ENCODE peak calls at places on chromosome 6, in nine cellular contexts. One of them, this sample, is unnamed.

GRCh38 chr6:132131777-132132176 is 180.6 kb upstream of the CCN2 start:
- DNase-seq in aorta: peak; percentile 81
- DNase-seq in right lobe of liver: no peak
- DNase-seq in Karpas-422: no peak
- DNase-seq in CD8-positive, alpha-beta T cell: no peak
- DNase-seq in hepatocyte: peak; percentile 86
- DNase-seq in mesendoderm: peak; percentile 65
- DNase-seq in IMR-90: peak; percentile 100
- DNase-seq in A549: peak; percentile 35
- DNase-seq in this sample: peak; percentile 74

GRCh38 chr6:140779341-140779740 is 1353.4 kb upstream of the GJE1 start:
- DNase-seq in aorta: no peak
- DNase-seq in right lobe of liver: no peak
- DNase-seq in Karpas-422: no peak
- DNase-seq in CD8-positive, alpha-beta T cell: no peak
- DNase-seq in hepatocyte: no peak
- DNase-seq in mesendoderm: no peak
- DNase-seq in IMR-90: peak; percentile 54
- DNase-seq in A549: no peak
- DNase-seq in this sample: no peak

GRCh38 chr6:113364781-113365545 is 492.2 kb upstream of the MARCKS start:
- DNase-seq in aorta: no peak
- DNase-seq in right lobe of liver: no peak
- DNase-seq in Karpas-422: no peak
- DNase-seq in CD8-positive, alpha-beta T cell: no peak
- DNase-seq in hepatocyte: no peak
- DNase-seq in mesendoderm: peak; percentile 50
- DNase-seq in IMR-90: peak; percentile 62
- DNase-seq in A549: no peak
- DNase-seq in this sample: no peak

GRCh38 chr6:114108119-114109002 is 137.4 kb upstream of the HDAC2 start:
- DNase-seq in aorta: peak; percentile 80
- DNase-seq in right lobe of liver: peak; percentile 66
- DNase-seq in Karpas-422: peak; percentile 79
- DNase-seq in CD8-positive, alpha-beta T cell: peak; percentile 10
- DNase-seq in hepatocyte: peak; percentile 85
- DNase-seq in mesendoderm: peak; percentile 83
- DNase-seq in IMR-90: peak; percentile 68
- DNase-seq in A549: peak; percentile 25
- DNase-seq in this sample: no peak

GRCh38 chr6:26268659-26269402 is 96.2 kb upstream of the BTN3A2 start:
- DNase-seq in aorta: no peak
- DNase-seq in right lobe of liver: no peak
- DNase-seq in Karpas-422: no peak
- DNase-seq in CD8-positive, alpha-beta T cell: no peak
- DNase-seq in hepatocyte: peak; percentile 68
- DNase-seq in mesendoderm: peak; percentile 94
- DNase-seq in IMR-90: peak; percentile 65
- DNase-seq in A549: no peak
- DNase-seq in this sample: no peak

GRCh38 chr6:142155895-142156757 is 9.1 kb downstream of the VTA1 start:
- DNase-seq in aorta: no peak
- DNase-seq in right lobe of liver: no peak
- DNase-seq in Karpas-422: peak; percentile 77
- DNase-seq in CD8-positive, alpha-beta T cell: no peak
- DNase-seq in hepatocyte: peak; percentile 41
- DNase-seq in mesendoderm: peak; percentile 70
- DNase-seq in IMR-90: peak; percentile 37
- DNase-seq in A549: peak; percentile 21
- DNase-seq in this sample: no peak

GRCh38 chr6:128438311-128438916 is 82.0 kb downstream of the PTPRK start:
- DNase-seq in aorta: no peak
- DNase-seq in right lobe of liver: no peak
- DNase-seq in Karpas-422: no peak
- DNase-seq in CD8-positive, alpha-beta T cell: no peak
- DNase-seq in hepatocyte: no peak
- DNase-seq in mesendoderm: no peak
- DNase-seq in IMR-90: no peak
- DNase-seq in A549: no peak
- DNase-seq in this sample: no peak

GRCh38 chr6:140050232-140050995 is 676.0 kb upstream of the CITED2 start:
- DNase-seq in aorta: no peak
- DNase-seq in right lobe of liver: peak; percentile 88
- DNase-seq in Karpas-422: no peak
- DNase-seq in CD8-positive, alpha-beta T cell: no peak
- DNase-seq in hepatocyte: peak; percentile 40
- DNase-seq in mesendoderm: peak; percentile 10
- DNase-seq in IMR-90: peak; percentile 72
- DNase-seq in A549: no peak
- DNase-seq in this sample: no peak

GRCh38 chr6:41028618-41029486 is 10.2 kb downstream of the UNC5CL start:
- DNase-seq in aorta: no peak
- DNase-seq in right lobe of liver: no peak
- DNase-seq in Karpas-422: no peak
- DNase-seq in CD8-positive, alpha-beta T cell: no peak
- DNase-seq in hepatocyte: no peak
- DNase-seq in mesendoderm: peak; percentile 79
- DNase-seq in IMR-90: no peak
- DNase-seq in A549: no peak
- DNase-seq in this sample: no peak

DNA sequence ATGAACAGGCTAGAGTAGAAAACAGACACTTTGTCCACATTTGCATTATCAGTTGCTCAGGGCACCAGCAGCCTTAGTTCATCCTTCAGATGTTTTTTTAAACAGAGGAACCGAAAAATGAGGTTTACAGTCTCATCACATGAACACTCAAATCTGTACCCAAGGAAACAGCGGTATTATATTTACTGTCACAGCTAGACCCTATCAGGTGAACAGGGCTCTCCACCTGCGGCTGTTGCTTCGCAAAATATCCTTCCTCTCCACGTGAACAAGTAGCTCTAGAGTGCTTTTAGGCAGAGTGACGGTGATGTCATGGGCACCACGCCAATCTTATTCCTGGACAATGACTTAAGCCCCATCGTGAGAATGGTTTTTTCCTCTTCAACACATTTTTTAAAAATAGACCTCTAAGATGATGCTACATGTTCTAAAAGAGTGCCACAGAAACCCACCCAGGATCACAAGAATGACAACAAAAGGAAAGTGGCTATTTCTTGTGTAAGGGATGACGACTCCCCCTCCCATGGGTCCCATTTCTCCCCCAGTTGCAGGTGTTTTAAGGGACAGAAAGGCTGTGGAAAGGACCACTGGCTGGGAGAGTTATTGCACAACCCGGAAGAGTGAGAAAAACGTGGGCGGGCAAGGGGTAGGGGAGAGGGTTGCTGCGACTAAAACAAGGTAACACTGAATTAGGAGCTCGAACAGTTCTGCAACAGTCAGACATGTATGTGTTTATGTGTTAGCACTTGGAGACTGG is 77.7 kb downstream of the EFHC1 start:
- DNase-seq in aorta: no peak
- DNase-seq in right lobe of liver: no peak
- DNase-seq in Karpas-422: no peak
- DNase-seq in CD8-positive, alpha-beta T cell: no peak
- DNase-seq in hepatocyte: no peak
- DNase-seq in mesendoderm: no peak
- DNase-seq in IMR-90: peak; percentile 58
- DNase-seq in A549: no peak
- DNase-seq in this sample: no peak
- H3K4me1 ChIP-seq in aorta: peaks cover 6% of the 10 kb centered on the region
- H3K4me1 ChIP-seq in right lobe of liver: peaks cover 11% of the 10 kb centered on the region
- H3K4me1 ChIP-seq in Karpas-422: peaks cover 35% of the 10 kb centered on the region
- H3K4me1 ChIP-seq in CD8-positive, alpha-beta T cell: no peaks in the 10 kb centered on the region
- H3K4me1 ChIP-seq in hepatocyte: no peaks in the 10 kb centered on the region
- H3K4me1 ChIP-seq in mesendoderm: peaks cover 2% of the 10 kb centered on the region
- H3K4me1 ChIP-seq in IMR-90: peaks cover 16% of the 10 kb centered on the region
- H3K4me1 ChIP-seq in A549: peaks cover 14% of the 10 kb centered on the region
- H3K4me1 ChIP-seq in this sample: peaks cover 25% of the 10 kb centered on the region

DNA sequence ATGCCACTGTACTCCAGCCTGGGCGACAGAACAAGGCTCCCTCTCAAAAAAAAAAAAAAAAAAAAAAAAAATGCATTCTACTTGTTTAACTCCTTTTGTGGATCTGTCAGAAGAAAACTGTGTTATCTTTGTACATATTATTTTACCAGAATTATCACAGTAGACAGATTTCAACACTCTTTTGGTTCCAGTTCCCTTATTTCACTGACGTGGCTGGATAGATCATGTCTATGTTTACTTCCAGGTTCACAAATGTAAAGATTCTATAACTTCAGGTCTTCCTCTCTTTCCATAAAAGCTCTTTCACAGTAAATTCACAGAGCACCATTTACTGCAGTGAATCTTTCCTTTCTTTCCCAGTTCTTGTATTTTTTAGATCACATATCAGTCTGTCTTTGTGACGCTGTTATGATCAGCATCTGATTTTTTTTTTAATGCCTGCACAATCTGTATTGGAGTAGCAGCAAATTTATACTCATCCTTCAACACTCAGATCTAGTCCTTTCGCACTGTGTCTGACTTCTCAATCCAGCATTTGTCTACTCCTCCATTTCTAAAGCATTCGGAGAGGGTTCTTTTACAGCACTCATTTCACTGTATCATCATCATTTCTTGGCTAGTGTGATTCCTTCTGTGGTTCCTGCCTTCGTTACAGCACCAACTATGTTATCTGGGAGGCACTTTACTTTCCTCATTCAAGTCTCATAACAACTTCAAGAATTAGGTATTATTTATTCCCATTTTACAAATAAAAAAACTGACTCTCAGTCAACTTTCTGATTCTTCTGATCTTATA is 18.2 kb downstream of the NUDT3 start:
- DNase-seq in aorta: no peak
- DNase-seq in right lobe of liver: no peak
- DNase-seq in Karpas-422: no peak
- DNase-seq in CD8-positive, alpha-beta T cell: no peak
- DNase-seq in hepatocyte: no peak
- DNase-seq in mesendoderm: no peak
- DNase-seq in IMR-90: no peak
- DNase-seq in A549: no peak
- DNase-seq in this sample: no peak
- H3K4me1 ChIP-seq in aorta: peaks cover 4% of the 10 kb centered on the region
- H3K4me1 ChIP-seq in right lobe of liver: peaks cover 10% of the 10 kb centered on the region
- H3K4me1 ChIP-seq in Karpas-422: peaks cover 41% of the 10 kb centered on the region
- H3K4me1 ChIP-seq in CD8-positive, alpha-beta T cell: peaks cover 10% of the 10 kb centered on the region
- H3K4me1 ChIP-seq in hepatocyte: no peaks in the 10 kb centered on the region
- H3K4me1 ChIP-seq in mesendoderm: peaks cover 5% of the 10 kb centered on the region
- H3K4me1 ChIP-seq in IMR-90: peaks cover 3% of the 10 kb centered on the region
- H3K4me1 ChIP-seq in A549: no peaks in the 10 kb centered on the region
- H3K4me1 ChIP-seq in this sample: no peaks in the 10 kb centered on the region

GRCh38 chr6:30533460-30534294 is 22.6 kb downstream of the GNL1 start:
- DNase-seq in aorta: no peak
- DNase-seq in right lobe of liver: no peak
- DNase-seq in Karpas-422: no peak
- DNase-seq in CD8-positive, alpha-beta T cell: no peak
- DNase-seq in hepatocyte: peak; percentile 25
- DNase-seq in mesendoderm: no peak
- DNase-seq in IMR-90: no peak
- DNase-seq in A549: no peak
- DNase-seq in this sample: no peak

DNA sequence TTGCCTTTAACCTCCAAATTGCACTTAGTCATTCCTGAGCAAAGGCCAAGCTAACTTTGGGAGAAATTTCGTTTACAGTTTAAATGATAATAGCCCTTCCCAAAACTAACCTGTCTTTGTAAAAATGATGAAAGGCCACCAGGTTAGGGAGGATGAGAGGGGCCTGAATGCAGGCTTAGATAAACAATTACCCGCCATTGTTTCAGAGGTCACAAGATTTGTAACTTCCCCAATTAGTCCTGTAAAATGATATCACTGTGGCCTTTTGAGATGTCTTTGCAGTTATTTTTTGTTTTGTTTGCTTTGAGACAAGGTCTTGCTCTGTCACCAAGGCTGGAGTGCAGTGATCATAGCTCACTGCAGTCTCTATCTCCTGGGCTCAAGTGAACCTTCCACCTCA is 26.3 kb downstream of the GNL1 start:
- DNase-seq in aorta: no peak
- DNase-seq in right lobe of liver: no peak
- DNase-seq in Karpas-422: no peak
- DNase-seq in CD8-positive, alpha-beta T cell: no peak
- DNase-seq in hepatocyte: no peak
- DNase-seq in mesendoderm: no peak
- DNase-seq in IMR-90: no peak
- DNase-seq in A549: no peak
- DNase-seq in this sample: no peak
- H3K4me1 ChIP-seq in aorta: no peaks in the 10 kb centered on the region
- H3K4me1 ChIP-seq in right lobe of liver: peaks cover 31% of the 10 kb centered on the region
- H3K4me1 ChIP-seq in Karpas-422: peaks cover 8% of the 10 kb centered on the region
- H3K4me1 ChIP-seq in CD8-positive, alpha-beta T cell: peaks cover 15% of the 10 kb centered on the region
- H3K4me1 ChIP-seq in hepatocyte: no peaks in the 10 kb centered on the region
- H3K4me1 ChIP-seq in mesendoderm: no peaks in the 10 kb centered on the region
- H3K4me1 ChIP-seq in IMR-90: peaks cover 2% of the 10 kb centered on the region
- H3K4me1 ChIP-seq in A549: peaks cover 5% of the 10 kb centered on the region
- H3K4me1 ChIP-seq in this sample: peaks cover 12% of the 10 kb centered on the region

DNA sequence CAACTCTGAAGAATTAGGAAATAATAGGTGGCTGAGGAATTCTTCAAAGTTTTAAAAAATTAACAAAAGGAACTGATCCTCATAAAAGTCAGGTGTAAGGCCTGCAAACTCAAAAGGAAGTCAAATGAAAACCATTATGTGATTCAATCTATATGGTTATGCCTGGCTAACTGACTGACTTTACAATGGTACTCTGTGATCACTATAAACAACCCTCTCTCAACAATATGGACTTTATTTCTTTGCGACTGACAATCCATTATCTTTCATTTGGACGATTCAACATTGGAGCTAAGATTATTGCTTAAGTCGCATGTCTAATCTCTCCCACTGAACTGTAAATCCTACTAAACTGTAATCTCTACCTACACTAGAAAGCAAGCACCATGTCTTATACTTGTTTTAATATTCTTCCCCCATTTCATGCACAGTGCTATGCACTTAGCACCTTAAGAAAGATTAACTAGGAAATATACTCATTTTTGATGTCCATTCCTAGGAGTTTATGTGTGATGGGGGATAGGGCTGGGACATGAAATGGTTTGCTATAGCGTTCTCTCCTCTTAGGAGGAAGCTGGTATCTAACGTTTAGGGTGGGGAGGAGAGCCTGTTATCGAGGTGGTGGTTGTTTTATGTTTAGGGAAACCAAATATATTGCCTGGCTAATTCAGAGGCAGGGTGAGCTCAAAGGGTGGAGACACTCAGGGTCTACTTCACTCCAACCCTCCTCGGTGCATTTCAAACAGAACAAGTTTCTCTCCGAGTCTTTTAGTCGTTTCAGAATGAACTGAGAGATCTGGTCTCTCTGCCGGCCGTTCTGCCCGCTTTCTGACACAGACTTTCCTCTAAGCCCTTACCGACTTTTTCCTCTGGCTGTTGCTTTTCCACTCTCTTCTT is 1.3 kb downstream of the STK38 start:
- DNase-seq in aorta: no peak
- DNase-seq in right lobe of liver: no peak
- DNase-seq in Karpas-422: peak; percentile 68
- DNase-seq in CD8-positive, alpha-beta T cell: peak; percentile 6
- DNase-seq in hepatocyte: peak; percentile 33
- DNase-seq in mesendoderm: peak; percentile 35
- DNase-seq in IMR-90: peak; percentile 31
- DNase-seq in A549: no peak
- DNase-seq in this sample: no peak
- H3K4me1 ChIP-seq in aorta: no peaks in the 10 kb centered on the region
- H3K4me1 ChIP-seq in right lobe of liver: peaks cover 17% of the 10 kb centered on the region
- H3K4me1 ChIP-seq in Karpas-422: peaks cover 45% of the 10 kb centered on the region
- H3K4me1 ChIP-seq in CD8-positive, alpha-beta T cell: peaks cover 43% of the 10 kb centered on the region
- H3K4me1 ChIP-seq in hepatocyte: peaks cover 25% of the 10 kb centered on the region
- H3K4me1 ChIP-seq in mesendoderm: peaks cover 2% of the 10 kb centered on the region
- H3K4me1 ChIP-seq in IMR-90: peaks cover 6% of the 10 kb centered on the region
- H3K4me1 ChIP-seq in A549: peaks cover 31% of the 10 kb centered on the region
- H3K4me1 ChIP-seq in this sample: peaks cover 39% of the 10 kb centered on the region

This sample was measured in suprapubic skin.